ENCODE peak calls at places on chromosomes 6 and 20, in six cellular contexts. V is activated CD4-positive, alpha-beta T cell treated with anti-CD3 and anti-CD28 coated beads, Interleukin-2, amount 10 ng/mL, durations not matched to agents 7 days and 5 days; O is cardiac muscle cell; D is EH; M is glutamatergic neuron; F is stimulated activated CD4-positive, alpha-beta T cell treated with anti-CD3 and anti-CD28 coated beads, Interleukin-4, amount 100 ng/mL, for 1 hour. L is an unnamed sample.

GRCh38 chr6:170208171-170208601 is 82.7 kb downstream of the DLL1 start:
- DNase-seq in V (no peak), O (no peak), D (no peak), M (no peak), F (no peak), L (peak)

GRCh38 chr6:37176268-37177082 is 6.5 kb downstream of the PIM1 start:
- DNase-seq in V (no peak), O (peak), D (no peak), M (no peak), F (no peak), L (peak)

GRCh38 chr20:17650816-17651760 is 31.0 kb downstream of the RRBP1 start:
- DNase-seq in V (no peak), O (peak), D (peak), M (no peak), F (no peak), L (no peak)

GRCh38 chr6:93468291-93468690 is 48.9 kb upstream of the EPHA7 start:
- DNase-seq in V (no peak), O (peak), D (no peak), M (no peak), F (no peak), L (no peak)

GRCh38 chr6:4017847-4018193 is 61.1 kb downstream of the FAM217A start:
- DNase-seq in V (peak), O (peak), D (peak), M (no peak), F (no peak), L (no peak)

GRCh38 chr6:132210886-132211563 is 190.2 kb downstream of the MOXD1 start:
- DNase-seq in V (no peak), O (peak), D (peak), M (no peak), F (no peak), L (no peak)

GRCh38 chr6:138575257-138575656 is 76.0 kb upstream of the NHSL1 start:
- DNase-seq in V (no peak), O (no peak), D (no peak), M (no peak), F (no peak), L (no peak)

GRCh38 chr20:24018796-24019195 is 30.2 kb upstream of the GGTLC1 start:
- DNase-seq in V (no peak), O (no peak), D (no peak), M (no peak), F (no peak), L (no peak)

GRCh38 chr6:110513001-110513400 is 36.6 kb upstream of the SLC22A16 start:
- DNase-seq in V (no peak), O (peak), D (peak), M (no peak), F (no peak), L (no peak)

L was measured in activated CD8-positive, alpha-beta memory T cell treated with anti-CD3 and anti-CD28 coated beads, Interleukin-2, amount 50 U/mL, for 48 hours.